ENCODE peak calls at places on chromosome X, in five cellular contexts. G is K562, D is neural progenitor cell, O is tibial nerve, I is heart left ventricle. M is an unnamed sample.

GRCh38 chrX:11164433-11164832 is 53.3 kb downstream of the HCCS start:
- DNase-seq in G (no peak), D (no peak), O (no peak), I (no peak), M (no peak)

GRCh38 chrX:70960728-70961127 is 29.8 kb upstream of the SLC7A3 start:
- DNase-seq in G (no peak), D (peak; percentile 30), O (no peak), I (no peak), M (no peak)

GRCh38 chrX:38985375-38985774 is 184.1 kb downstream of the MID1IP1 start:
- DNase-seq in G (peak; percentile 36), D (no peak), O (no peak), I (no peak), M (no peak)

GRCh38 chrX:151398346-151398745 is 1.3 kb downstream of the VMA21 start:
- DNase-seq in G (no peak), D (no peak), O (no peak), I (no peak), M (no peak)

GRCh38 chrX:50648151-50648550 is 165.8 kb downstream of the SHROOM4 start:
- DNase-seq in G (no peak), D (no peak), O (no peak), I (no peak), M (no peak)

GRCh38 chrX:53723381-53723780 is 36.9 kb upstream of the HUWE1 start:
- DNase-seq in G (no peak), D (no peak), O (no peak), I (no peak), M (no peak)

GRCh38 chrX:80807606-80808159 is 2.0 kb downstream of the BRWD3 start:
- DNase-seq in G (no peak), D (no peak), O (no peak), I (no peak), M (no peak)

GRCh38 chrX:100647095-100647494 is 3.1 kb downstream of the SRPX2 start:
- DNase-seq in G (no peak), D (no peak), O (peak; percentile 16), I (peak; percentile 58), M (no peak)

GRCh38 chrX:69024931-69025330 is 140.3 kb downstream of the PJA1 start:
- DNase-seq in G (no peak), D (peak; percentile 8), O (peak; percentile 71), I (peak; percentile 79), M (peak; percentile 38)

GRCh38 chrX:123215397-123216089 is 31.5 kb downstream of the GRIA3 start:
- DNase-seq in G (no peak), D (no peak), O (no peak), I (peak; percentile 46), M (no peak)

GRCh38 chrX:119917877-119918276 is 22.2 kb downstream of the AKAP14 start:
- DNase-seq in G (no peak), D (no peak), O (no peak), I (no peak), M (no peak)

GRCh38 chrX:25976683-25977310 is 161.3 kb upstream of the MAGEB18 start:
- DNase-seq in G (no peak), D (peak; percentile 62), O (no peak), I (no peak), M (no peak)

GRCh38 chrX:7996414-7996813 is 69.2 kb upstream of the PNPLA4 start:
- DNase-seq in G (peak; percentile 10), D (peak; percentile 46), O (peak; percentile 12), I (no peak), M (no peak)

GRCh38 chrX:17817242-17817641 is 43.9 kb downstream of the RAI2 start:
- DNase-seq in G (no peak), D (no peak), O (no peak), I (no peak), M (no peak)

GRCh38 chrX:39336709-39337294 is 535.5 kb downstream of the MID1IP1 start:
- DNase-seq in G (no peak), D (no peak), O (no peak), I (no peak), M (no peak)

GRCh38 chrX:47143894-47144625 is 442 bp downstream of the NDUFB11 start:
- DNase-seq in G (peak; percentile 79), D (peak; percentile 61), O (no peak), I (no peak), M (no peak)

GRCh38 chrX:120308558-120308957 is 2.7 kb downstream of the TMEM255A start:
- DNase-seq in G (no peak), D (peak; percentile 86), O (no peak), I (no peak), M (no peak)

GRCh38 chrX:19888419-19888879 is 1.0 kb upstream of the SH3KBP1 start:
- DNase-seq in G (peak; percentile 18), D (peak; percentile 64), O (no peak), I (no peak), M (no peak)

GRCh38 chrX:348461-349117 is 30.0 kb upstream of the GTPBP6 start:
- DNase-seq in G (no peak), D (no peak), O (no peak), I (peak; percentile 42), M (no peak)

GRCh38 chrX:95427389-95427788 is 1257.3 kb upstream of the DIAPH2 start:
- DNase-seq in G (no peak), D (no peak), O (no peak), I (no peak), M (no peak)

GRCh38 chrX:143115466-143115865 is 89.7 kb downstream of the SPANXN4 start:
- DNase-seq in G (no peak), D (no peak), O (no peak), I (no peak), M (no peak)

GRCh38 chrX:78800114-78800513 is 52.6 kb downstream of the LPAR4 start:
- DNase-seq in G (no peak), D (no peak), O (no peak), I (no peak), M (no peak)

GRCh38 chrX:84924624-84925023 is 79.1 kb upstream of the APOOL start:
- DNase-seq in G (no peak), D (no peak), O (no peak), I (no peak), M (no peak)

GRCh38 chrX:47817897-47818296 is 18.8 kb upstream of the ZNF81 start:
- DNase-seq in G (no peak), D (no peak), O (no peak), I (no peak), M (no peak)

GRCh38 chrX:1450381-1451161 is 2.1 kb downstream of the ASMTL start:
- DNase-seq in G (no peak), D (no peak), O (no peak), I (no peak), M (no peak)

GRCh38 chrX:21382715-21383114 is 8.5 kb downstream of the CNKSR2 start:
- DNase-seq in G (no peak), D (no peak), O (no peak), I (no peak), M (no peak)

GRCh38 chrX:155065035-155065734 is 5.8 kb downstream of the CMC4 start:
- DNase-seq in G (no peak), D (no peak), O (no peak), I (no peak), M (no peak)

GRCh38 chrX:129472116-129472515 is 51.2 kb downstream of the SMARCA1 start:
- DNase-seq in G (no peak), D (no peak), O (no peak), I (no peak), M (no peak)

GRCh38 chrX:136625246-136625645 is 22.7 kb upstream of the CD40LG start:
- DNase-seq in G (no peak), D (no peak), O (no peak), I (no peak), M (no peak)

GRCh38 chrX:136626237-136626636 is 21.7 kb upstream of the CD40LG start:
- DNase-seq in G (no peak), D (no peak), O (no peak), I (no peak), M (no peak)

GRCh38 chrX:136630881-136631280 is 17.1 kb upstream of the CD40LG start:
- DNase-seq in G (no peak), D (no peak), O (no peak), I (no peak), M (no peak)

GRCh38 chrX:136627381-136627780 is 20.6 kb upstream of the CD40LG start:
- DNase-seq in G (no peak), D (no peak), O (no peak), I (no peak), M (no peak)

GRCh38 chrX:136629084-136629750 is 18.7 kb upstream of the CD40LG start:
- DNase-seq in G (no peak), D (no peak), O (no peak), I (no peak), M (no peak)
- H3K4me1 ChIP-seq in G (no peaks in the 10 kb centered on the region), D (no peaks in the 10 kb centered on the region), O (no peaks in the 10 kb centered on the region), I (no peaks in the 10 kb centered on the region), M (no peaks in the 10 kb centered on the region)

GRCh38 chrX:110000854-110001701 is 1.8 kb upstream of the TMEM164 start:
- DNase-seq in G (peak; percentile 27), D (no peak), O (no peak), I (no peak), M (no peak)
- H3K27ac ChIP-seq in G (peak overlapping the region; percentile 92), D (no peak overlapping the region), O (peak overlapping the region; percentile 95), I (no peak overlapping the region), M (no peak overlapping the region)

GRCh38 chrX:105328773-105329172 is 108.3 kb upstream of the TEX13A start:
- DNase-seq in G (no peak), D (no peak), O (no peak), I (no peak), M (no peak)

DNA sequence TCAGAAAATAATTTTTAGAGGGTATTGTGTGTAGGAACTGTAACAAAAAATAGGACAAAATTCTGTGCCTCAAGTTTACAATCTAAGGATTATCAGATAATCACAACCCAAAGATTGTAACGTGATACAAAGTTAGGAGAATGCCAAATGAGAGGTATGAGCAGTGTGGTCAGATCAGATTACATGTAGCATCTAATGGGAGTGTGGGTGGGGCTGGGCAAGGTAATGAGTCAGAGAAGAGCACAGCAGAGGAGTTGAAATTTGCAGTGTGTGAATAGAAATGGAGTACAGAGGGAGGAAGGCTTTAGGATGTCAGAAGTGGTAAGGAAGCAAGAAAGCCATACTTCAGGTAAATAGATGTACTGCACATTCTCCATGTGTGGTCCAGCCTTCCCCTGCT is 103.5 kb upstream of the TEX13A start:
- DNase-seq in G (no peak), D (no peak), O (no peak), I (no peak), M (no peak)
- H3K4me1 ChIP-seq in G (no peaks in the 10 kb centered on the region), D (no peaks in the 10 kb centered on the region), O (no peaks in the 10 kb centered on the region), I (no peaks in the 10 kb centered on the region), M (no peaks in the 10 kb centered on the region)

GRCh38 chrX:12973561-12974216 is 1.2 kb upstream of the TMSB4X start:
- DNase-seq in G (no peak), D (peak; percentile 5), O (no peak), I (no peak), M (no peak)

GRCh38 chrX:12972867-12973560 is 1.9 kb upstream of the TMSB4X start:
- DNase-seq in G (no peak), D (no peak), O (no peak), I (no peak), M (no peak)

GRCh38 chrX:12970691-12971202 is 4.2 kb upstream of the TMSB4X start:
- DNase-seq in G (peak; percentile 54), D (peak; percentile 74), O (no peak), I (no peak), M (no peak)

GRCh38 chrX:12971282-12972003 is 3.5 kb upstream of the TMSB4X start:
- DNase-seq in G (no peak), D (no peak), O (no peak), I (peak; percentile 60), M (no peak)

DNA sequence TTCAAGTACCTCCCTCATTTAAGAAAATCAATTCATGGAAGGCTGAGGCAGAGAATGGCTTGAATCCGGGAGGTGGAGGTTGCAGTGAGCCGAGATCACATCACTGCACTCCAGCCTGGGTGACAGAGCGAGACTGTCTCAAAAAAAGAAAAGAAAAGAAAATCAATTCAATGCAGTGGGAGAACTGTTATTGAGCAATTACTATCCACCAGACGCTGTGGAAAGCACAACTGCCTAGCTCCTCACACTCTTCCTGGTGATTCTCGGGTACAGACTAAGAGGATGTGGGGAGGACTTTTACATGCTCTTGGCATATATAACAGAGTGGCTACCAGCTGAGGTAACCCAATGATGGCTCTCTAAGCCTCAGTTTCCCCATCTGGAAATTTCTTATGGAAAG is 2.7 kb upstream of the TMSB4X start:
- DNase-seq in G (no peak), D (no peak), O (no peak), I (no peak), M (no peak)
- H3K27ac ChIP-seq in G (no peak overlapping the region), D (no peak overlapping the region), O (peak overlapping the region; percentile 85), I (peak overlapping the region; percentile 98), M (peak overlapping the region; percentile 93)

M was measured in thoracic aorta.